ENCODE peak calls at places on chromosomes 5 and 9, in eight cellular contexts. E, G, Q, A, F, V, H and R are unnamed samples.

GRCh38 chr5:149024477-149024876 is 38.4 kb downstream of the SH3TC2 start:
- DNase-seq in E (no peak), G (peak; percentile 89), Q (no peak), A (no peak), F (no peak), V (no peak), H (no peak), R (no peak)

GRCh38 chr9:98380065-98380681 is 124.7 kb upstream of the TBC1D2 start:
- DNase-seq in E (peak; percentile 2), G (peak; percentile 78), Q (no peak), A (no peak), F (no peak), V (no peak), H (no peak), R (no peak)

GRCh38 chr5:113292535-113292934 is 142.3 kb downstream of the TSSK1B start:
- DNase-seq in E (no peak), G (no peak), Q (no peak), A (no peak), F (no peak), V (no peak), H (no peak), R (no peak)

GRCh38 chr5:148368299-148368698 is 15.5 kb upstream of the FBXO38 start:
- DNase-seq in E (no peak), G (no peak), Q (no peak), A (no peak), F (no peak), V (no peak), H (no peak), R (no peak)

GRCh38 chr9:126306071-126306647 is 20.5 kb upstream of the MVB12B start:
- DNase-seq in E (no peak), G (no peak), Q (no peak), A (no peak), F (no peak), V (no peak), H (no peak), R (no peak)

GRCh38 chr9:128892223-128892892 is 10.4 kb downstream of the LRRC8A start:
- DNase-seq in E (no peak), G (peak; percentile 96), Q (no peak), A (no peak), F (peak; percentile 40), V (no peak), H (peak; percentile 87), R (no peak)

GRCh38 chr5:109451161-109451560 is 41.4 kb upstream of the PJA2 start:
- DNase-seq in E (no peak), G (no peak), Q (no peak), A (no peak), F (no peak), V (no peak), H (no peak), R (no peak)

GRCh38 chr5:24183941-24184340 is 460.8 kb downstream of the CDH10 start:
- DNase-seq in E (no peak), G (no peak), Q (no peak), A (no peak), F (no peak), V (no peak), H (no peak), R (no peak)

GRCh38 chr9:83623634-83623991 is 670 bp downstream of the IDNK start:
- DNase-seq in E (peak; percentile 67), G (peak; percentile 15), Q (no peak), A (no peak), F (no peak), V (no peak), H (no peak), R (peak; percentile 25)

GRCh38 chr9:127862075-127863011 is 7.9 kb upstream of the ENG start:
- DNase-seq in E (peak; percentile 98), G (no peak), Q (no peak), A (peak; percentile 48), F (peak; percentile 76), V (peak; percentile 53), H (peak; percentile 79), R (peak; percentile 27)

GRCh38 chr9:110076894-110077725 is 130.8 kb downstream of the C9orf152 start:
- DNase-seq in E (no peak), G (peak; percentile 64), Q (no peak), A (no peak), F (no peak), V (no peak), H (no peak), R (no peak)

GRCh38 chr5:134662971-134663370 is 14.4 kb downstream of the SEC24A start:
- DNase-seq in E (no peak), G (no peak), Q (no peak), A (no peak), F (no peak), V (no peak), H (no peak), R (no peak)

GRCh38 chr9:27261517-27262211 is 35.3 kb downstream of the EQTN start:
- DNase-seq in E (no peak), G (peak; percentile 36), Q (no peak), A (no peak), F (no peak), V (no peak), H (no peak), R (no peak)

GRCh38 chr5:151048526-151048925 is 28.1 kb downstream of the GPX3 start:
- DNase-seq in E (no peak), G (no peak), Q (no peak), A (no peak), F (no peak), V (no peak), H (no peak), R (no peak)

GRCh38 chr9:28839778-28840430 is 1266.6 kb upstream of the C9orf72 start:
- DNase-seq in E (no peak), G (no peak), Q (no peak), A (no peak), F (no peak), V (no peak), H (no peak), R (no peak)

GRCh38 chr9:84357235-84357634 is 16.7 kb upstream of the SLC28A3 start:
- DNase-seq in E (no peak), G (peak; percentile 51), Q (no peak), A (no peak), F (no peak), V (no peak), H (no peak), R (no peak)

GRCh38 chr9:137813651-137814415 is 63.7 kb upstream of the CACNA1B start:
- DNase-seq in E (no peak), G (no peak), Q (no peak), A (no peak), F (no peak), V (no peak), H (no peak), R (no peak)